ENCODE peak calls at places on chromosomes 12 and 14, in ten cellular contexts. Y, G, T, L, V, E, D, W, S and H are unnamed samples.

GRCh38 chr12:57890191-57891120 is 43.9 kb upstream of the CTDSP2 start:
- DNase-seq in V (no peak), S (no peak), T (no peak), E (peak; percentile 48), D (peak; percentile 33), Y (no peak), G (no peak), L (no peak), W (peak; percentile 87), H (no peak)

GRCh38 chr14:100119251-100119650 is 40.2 kb downstream of the DEGS2 start:
- DNase-seq in E (no peak), S (no peak), L (no peak), W (no peak), T (no peak), V (no peak), D (no peak), G (no peak), Y (no peak), H (no peak)

GRCh38 chr12:1594295-1595025 is at the start of gene FBXL14:
- DNase-seq in L (peak; percentile 93), W (peak; percentile 71), G (peak; percentile 94), S (peak; percentile 87), E (peak; percentile 81), D (peak; percentile 96), Y (peak; percentile 92), V (peak; percentile 93), T (peak; percentile 95), H (peak; percentile 96)

GRCh38 chr12:103839893-103840292 is 1.1 kb downstream of the NT5DC3 start:
- DNase-seq in W (no peak), D (peak; percentile 34), T (no peak), L (no peak), V (no peak), G (no peak), E (no peak), S (no peak), Y (no peak), H (no peak)

GRCh38 chr14:56972948-56973347 is 162.7 kb upstream of the OTX2 start:
- DNase-seq in W (no peak), V (no peak), D (no peak), L (no peak), T (no peak), Y (no peak), E (no peak), G (no peak), S (no peak), H (no peak)

GRCh38 chr12:102551186-102551585 is 70.8 kb upstream of the IGF1 start:
- DNase-seq in Y (no peak), L (no peak), T (no peak), E (peak; percentile 78), G (no peak), D (no peak), W (no peak), V (no peak), S (no peak), H (no peak)

GRCh38 chr12:127780881-127781280 is 486.1 kb upstream of the TMEM132C start:
- DNase-seq in V (no peak), E (no peak), T (no peak), S (no peak), G (no peak), Y (no peak), D (no peak), L (no peak), W (no peak), H (no peak)

GRCh38 chr12:49959570-49960473 is 1.9 kb upstream of the AQP5 start:
- DNase-seq in W (peak; percentile 44), S (no peak), E (peak; percentile 82), G (no peak), D (peak; percentile 22), V (no peak), T (no peak), Y (no peak), L (no peak), H (no peak)

GRCh38 chr12:32647275-32647674 is 31.8 kb upstream of the DNM1L start:
- DNase-seq in Y (no peak), V (no peak), E (no peak), D (no peak), W (no peak), S (no peak), T (no peak), G (no peak), L (no peak), H (no peak)

GRCh38 chr14:92425101-92425500 is 88.5 kb upstream of the RIN3 start:
- DNase-seq in S (no peak), Y (no peak), W (peak; percentile 71), L (no peak), G (no peak), D (no peak), T (no peak), E (peak; percentile 76), V (no peak), H (no peak)

GRCh38 chr12:50174971-50175715 is 8.0 kb upstream of the CERS5 start:
- DNase-seq in V (peak; percentile 61), E (peak; percentile 71), L (peak; percentile 68), T (peak; percentile 80), Y (peak; percentile 20), G (peak; percentile 80), D (peak; percentile 80), S (no peak), W (peak; percentile 66), H (peak; percentile 88)

GRCh38 chr12:104669851-104670337 is 213.1 kb downstream of the CHST11 start:
- DNase-seq in W (peak; percentile 44), D (no peak), L (no peak), V (peak; percentile 48), Y (no peak), T (no peak), S (no peak), E (peak; percentile 8), G (no peak), H (no peak)

GRCh38 chr12:105706321-105706972 is 376.0 kb downstream of the C12orf75 start:
- DNase-seq in D (peak; percentile 65), Y (no peak), T (no peak), S (no peak), G (peak; percentile 4), L (peak; percentile 39), E (peak; percentile 84), W (peak; percentile 23), V (no peak), H (peak; percentile 36)

GRCh38 chr12:96378319-96378718 is 21.9 kb downstream of the CDK17 start:
- DNase-seq in V (no peak), S (no peak), E (no peak), G (no peak), L (no peak), Y (no peak), T (no peak), D (no peak), W (no peak), H (no peak)

GRCh38 chr14:83287300-83287699 is 1753.6 kb upstream of the SEL1L start:
- DNase-seq in E (no peak), L (no peak), V (no peak), Y (no peak), S (no peak), D (no peak), G (no peak), W (no peak), T (no peak), H (no peak)

GRCh38 chr12:34390846-34391700 is 368.8 kb downstream of the ALG10 start:
- DNase-seq in S (no peak), T (no peak), W (no peak), Y (no peak), L (no peak), E (no peak), D (no peak), G (no peak), V (no peak), H (no peak)

GRCh38 chr12:112645586-112645985 is 146.0 kb upstream of the RPH3A start:
- DNase-seq in W (no peak), E (no peak), Y (no peak), G (no peak), T (no peak), L (peak; percentile 6), D (no peak), V (no peak), S (no peak), H (peak; percentile 24)

GRCh38 chr12:88726806-88727722 is 146.8 kb upstream of the KITLG start:
- DNase-seq in D (no peak), G (no peak), Y (no peak), E (peak; percentile 34), T (no peak), W (peak; percentile 85), V (no peak), L (no peak), S (no peak), H (no peak)

GRCh38 chr12:59234391-59234790 is 314.1 kb upstream of the LRIG3 start:
- DNase-seq in W (no peak), G (no peak), E (no peak), V (no peak), T (no peak), L (no peak), Y (no peak), D (no peak), S (no peak), H (no peak)

GRCh38 chr12:67348683-67349082 is 79.5 kb downstream of the CAND1 start:
- DNase-seq in S (no peak), W (no peak), E (no peak), D (no peak), G (no peak), Y (no peak), V (no peak), T (no peak), L (no peak), H (no peak)

GRCh38 chr14:94966868-94967267 is 190.5 kb downstream of the DICER1 start:
- DNase-seq in G (no peak), L (no peak), S (no peak), Y (no peak), W (no peak), D (no peak), E (no peak), T (no peak), V (no peak), H (no peak)

GRCh38 chr12:124333724-124334123 is 38.8 kb downstream of the RFLNA start:
- DNase-seq in W (no peak), L (no peak), D (no peak), Y (no peak), G (no peak), E (no peak), S (no peak), T (no peak), V (no peak), H (no peak)

GRCh38 chr14:75274899-75275569 is 3.6 kb upstream of the FOS start:
- DNase-seq in V (peak; percentile 51), G (no peak), L (no peak), T (no peak), Y (no peak), W (peak; percentile 57), S (no peak), D (no peak), E (no peak), H (no peak)

GRCh38 chr14:67319142-67319541 is 40.5 kb downstream of the ATP6V1D start:
- DNase-seq in V (no peak), G (no peak), E (peak; percentile 13), W (no peak), S (no peak), L (no peak), D (no peak), Y (no peak), T (no peak), H (no peak)

GRCh38 chr12:49662998-49663843 is 39.9 kb downstream of the PRPF40B start:
- DNase-seq in E (peak; percentile 92), G (peak; percentile 94), W (peak; percentile 61), L (no peak), V (peak; percentile 85), Y (no peak), T (peak; percentile 7), S (peak; percentile 56), D (peak; percentile 82), H (no peak)

GRCh38 chr12:77204055-77204454 is 138.7 kb upstream of the E2F7 start:
- DNase-seq in L (no peak), D (peak; percentile 20), W (peak; percentile 18), S (no peak), E (no peak), G (peak; percentile 16), Y (no peak), T (no peak), V (no peak), H (no peak)

GRCh38 chr12:78210894-78211302 is 380.2 kb downstream of the NAV3 start:
- DNase-seq in S (no peak), G (peak; percentile 69), D (peak; percentile 82), E (peak; percentile 92), V (no peak), T (peak; percentile 62), L (no peak), Y (no peak), W (peak; percentile 60), H (peak; percentile 36)

GRCh38 chr12:2374092-2374740 is 321.4 kb downstream of the CACNA1C start:
- DNase-seq in W (no peak), S (no peak), T (no peak), G (no peak), V (no peak), Y (no peak), D (no peak), E (peak; percentile 54), L (no peak), H (no peak)